ENCODE peak calls at places on chromosomes 2 and 18, in eight cellular contexts. O is RPMI7951; X is C1 segment of cervical spinal cord; J is SHP77 treated with DMSO at 0.1 percent for 48 hours; T is NCI-H1417; G is OCI-LY7; N is iPS DF 19.7; A is effector CD4-positive, alpha-beta T cell. W is an unnamed sample.

GRCh38 chr2:10884530-10885478 is 26.9 kb upstream of the KCNF1 start:
- DNase-seq in O (no peak), X (no peak), J (no peak), T (peak), G (no peak), N (peak), A (no peak), W (no peak)

GRCh38 chr2:10162586-10163497 is 40.3 kb downstream of the RRM2 start:
- DNase-seq in O (no peak), X (no peak), J (no peak), T (peak), G (no peak), N (no peak), A (no peak), W (no peak)

GRCh38 chr2:190441564-190441963 is 33.4 kb downstream of the MFSD6 start:
- DNase-seq in O (no peak), X (no peak), J (no peak), T (no peak), G (no peak), N (no peak), A (no peak), W (no peak)

GRCh38 chr18:79068299-79068945 is 772 bp upstream of the ATP9B start:
- DNase-seq in O (peak), X (no peak), J (no peak), T (no peak), G (no peak), N (no peak), A (peak), W (no peak)

GRCh38 chr2:64338910-64339500 is 115.0 kb upstream of the LGALSL start:
- DNase-seq in O (peak), X (no peak), J (no peak), T (peak), G (no peak), N (no peak), A (no peak), W (no peak)

GRCh38 chr18:55324166-55324565 is 263.8 kb downstream of the TCF4 start:
- DNase-seq in O (no peak), X (no peak), J (no peak), T (peak), G (peak), N (no peak), A (no peak), W (no peak)

GRCh38 chr2:1748176-1748740 is 3.9 kb upstream of the PXDN start:
- DNase-seq in O (peak), X (no peak), J (no peak), T (no peak), G (no peak), N (no peak), A (no peak), W (no peak)

GRCh38 chr2:46098606-46099005 is 198.6 kb upstream of the EPAS1 start:
- DNase-seq in O (peak), X (no peak), J (no peak), T (no peak), G (no peak), N (no peak), A (no peak), W (no peak)

GRCh38 chr2:70796247-70796646 is 5.8 kb upstream of the FIGLA start:
- DNase-seq in O (no peak), X (no peak), J (no peak), T (no peak), G (no peak), N (no peak), A (no peak), W (no peak)

GRCh38 chr2:227191367-227191766 is 26.9 kb downstream of the COL4A3 start:
- DNase-seq in O (peak), X (no peak), J (no peak), T (peak), G (no peak), N (no peak), A (no peak), W (no peak)

GRCh38 chr2:10452334-10452733 is 4.2 kb upstream of the ODC1 start:
- DNase-seq in O (peak), X (no peak), J (peak), T (peak), G (no peak), N (no peak), A (no peak), W (no peak)

GRCh38 chr2:217667545-217667944 is 335.2 kb downstream of the TNS1 start:
- DNase-seq in O (no peak), X (no peak), J (no peak), T (no peak), G (no peak), N (no peak), A (no peak), W (no peak)

GRCh38 chr2:46350030-46350699 is 53.0 kb downstream of the EPAS1 start:
- DNase-seq in O (no peak), X (no peak), J (no peak), T (no peak), G (no peak), N (no peak), A (no peak), W (no peak)

GRCh38 chr18:28972333-28972732 is 795.4 kb upstream of the CDH2 start:
- DNase-seq in O (no peak), X (no peak), J (no peak), T (no peak), G (no peak), N (no peak), A (no peak), W (no peak)

GRCh38 chr2:134230885-134231284 is 23.0 kb upstream of the MGAT5 start:
- DNase-seq in O (no peak), X (no peak), J (no peak), T (no peak), G (no peak), N (no peak), A (no peak), W (no peak)

GRCh38 chr18:10057808-10058791 is 144.3 kb downstream of the VAPA start:
- DNase-seq in O (peak), X (no peak), J (no peak), T (no peak), G (no peak), N (no peak), A (no peak), W (no peak)

W was measured in H1.